ENCODE peak calls at places on chromosome 18, in seven cellular contexts. Z is effector CD8-positive, alpha-beta T cell; M is left lung; R is nucleus accumbens; S is NCI-H2171; A is GM23338; O is lower leg skin. W is an unnamed sample.

GRCh38 chr18:36756262-36756661 is 72.5 kb downstream of the TPGS2 start:
- DNase-seq in O (no peak), S (peak), A (no peak), M (no peak), R (no peak), Z (no peak), W (no peak)

GRCh38 chr18:56443508-56443907 is 194.9 kb downstream of the TXNL1 start:
- DNase-seq in M (no peak), R (no peak), Z (no peak), S (no peak), O (no peak), A (no peak), W (no peak)

GRCh38 chr18:60040966-60041365 is 141.2 kb downstream of the PMAIP1 start:
- DNase-seq in S (no peak), O (no peak), M (no peak), A (no peak), R (no peak), Z (no peak), W (no peak)

GRCh38 chr18:38972571-38972970 is 1407.0 kb upstream of the CELF4 start:
- DNase-seq in R (no peak), M (no peak), S (no peak), O (no peak), A (no peak), Z (no peak), W (no peak)

GRCh38 chr18:13447621-13448020 is 229.1 kb downstream of the LDLRAD4 start:
- DNase-seq in R (peak), S (peak), O (peak), A (peak), Z (no peak), M (no peak), W (no peak)

GRCh38 chr18:60485207-60485606 is 112.6 kb upstream of the MC4R start:
- DNase-seq in O (no peak), R (no peak), M (no peak), S (no peak), A (no peak), Z (no peak), W (no peak)

GRCh38 chr18:73340135-73340934 is 472.5 kb upstream of the NETO1 start:
- DNase-seq in M (no peak), S (no peak), A (no peak), O (no peak), R (no peak), Z (no peak), W (peak)

GRCh38 chr18:63161728-63162195 is 157.8 kb downstream of the BCL2 start:
- DNase-seq in A (no peak), Z (peak), M (peak), R (peak), S (no peak), O (peak), W (no peak)

GRCh38 chr18:79608069-79608468 is 71.5 kb upstream of the CTDP1 start:
- DNase-seq in Z (no peak), O (peak), A (no peak), R (no peak), M (peak), S (no peak), W (peak)

GRCh38 chr18:62625019-62625418 is 90.3 kb upstream of the PHLPP1 start:
- DNase-seq in A (no peak), R (no peak), O (peak), M (no peak), Z (no peak), S (no peak), W (no peak)

GRCh38 chr18:47323158-47323557 is 71.7 kb upstream of the SKOR2 start:
- DNase-seq in Z (no peak), M (no peak), S (no peak), R (no peak), O (no peak), A (no peak), W (no peak)

GRCh38 chr18:46001892-46002291 is 34.8 kb upstream of the EPG5 start:
- DNase-seq in O (no peak), R (no peak), S (no peak), M (no peak), A (no peak), Z (no peak), W (no peak)

GRCh38 chr18:961644-962355 is 57.1 kb downstream of the ADCYAP1 start:
- DNase-seq in R (peak), M (no peak), S (no peak), A (peak), O (no peak), Z (peak), W (peak)

GRCh38 chr18:63850010-63850409 is 37.5 kb upstream of the SERPINB2 start:
- DNase-seq in O (peak), Z (no peak), S (no peak), R (no peak), A (peak), M (no peak), W (no peak)

GRCh38 chr18:70132999-70133398 is 72.5 kb downstream of the RTTN start:
- DNase-seq in A (no peak), M (no peak), Z (no peak), S (no peak), O (no peak), R (no peak), W (no peak)

GRCh38 chr18:13235326-13235937 is 16.9 kb downstream of the LDLRAD4 start:
- DNase-seq in O (peak), A (no peak), Z (no peak), R (no peak), M (no peak), S (no peak), W (no peak)

GRCh38 chr18:12377556-12378553 is 828 bp upstream of the AFG3L2 start:
- DNase-seq in O (peak), S (no peak), R (no peak), M (no peak), A (peak), Z (no peak), W (no peak)

GRCh38 chr18:74278058-74278457 is 13.7 kb downstream of the CYB5A start:
- DNase-seq in Z (no peak), A (no peak), O (peak), M (no peak), R (no peak), S (no peak), W (no peak)

GRCh38 chr18:56085561-56085960 is 497.6 kb upstream of the TCF4 start:
- DNase-seq in R (no peak), M (no peak), Z (no peak), A (no peak), O (no peak), S (no peak), W (no peak)

GRCh38 chr18:5447442-5447841 is 96.4 kb downstream of the EPB41L3 start:
- DNase-seq in O (no peak), M (no peak), A (no peak), R (no peak), S (no peak), Z (no peak), W (no peak)

GRCh38 chr18:70373062-70373519 is 84.2 kb downstream of the SOCS6 start:
- DNase-seq in M (no peak), Z (no peak), S (no peak), O (no peak), R (no peak), A (no peak), W (no peak)

GRCh38 chr18:32380559-32380958 is 90.1 kb downstream of the GAREM1 start:
- DNase-seq in M (no peak), Z (no peak), A (peak), O (no peak), S (no peak), R (no peak), W (no peak)

GRCh38 chr18:23526516-23527063 is 23.3 kb downstream of the RMC1 start:
- DNase-seq in R (no peak), M (no peak), O (no peak), S (no peak), A (no peak), Z (no peak), W (no peak)

GRCh38 chr18:50183556-50183955 is 11.4 kb downstream of the MYO5B start:
- DNase-seq in O (no peak), S (peak), M (no peak), A (peak), R (no peak), Z (no peak), W (no peak)

GRCh38 chr18:12460874-12461273 is 53.1 kb downstream of the PRELID3A start:
- DNase-seq in Z (no peak), S (no peak), A (no peak), R (no peak), O (no peak), M (no peak), W (no peak)

GRCh38 chr18:72155327-72155726 is 388.8 kb downstream of the CBLN2 start:
- DNase-seq in Z (no peak), S (no peak), M (no peak), O (no peak), A (no peak), R (peak), W (no peak)

W was measured in pancreas.